ENCODE peak calls at places on chromosomes 12 and 14, in five cellular contexts. L, E, P, K and X are unnamed samples.

GRCh38 chr12:51667269-51667668 is 76.2 kb downstream of the SCN8A start:
- DNase-seq in L (no peak), E (no peak), P (no peak), K (no peak), X (no peak)

GRCh38 chr12:111446631-111447570 is 41.2 kb downstream of the SH2B3 start:
- DNase-seq in L (no peak), E (no peak), P (no peak), K (no peak), X (no peak)

GRCh38 chr12:24404086-24404815 is 454.8 kb upstream of the SOX5 start:
- DNase-seq in L (no peak), E (no peak), P (peak; percentile 84), K (no peak), X (peak; percentile 65)

GRCh38 chr14:80077262-80077661 is 134.0 kb downstream of the DIO2 start:
- DNase-seq in L (no peak), E (no peak), P (no peak), K (no peak), X (no peak)

GRCh38 chr14:103748539-103748867 is 32.9 kb downstream of the ZFYVE21 start:
- DNase-seq in L (no peak), E (no peak), P (no peak), K (no peak), X (no peak)

GRCh38 chr12:26548227-26548626 is 284.8 kb downstream of the ITPR2 start:
- DNase-seq in L (no peak), E (no peak), P (no peak), K (no peak), X (no peak)

GRCh38 chr12:68579254-68579653 is 31.4 kb upstream of the RAP1B start:
- DNase-seq in L (no peak), E (no peak), P (no peak), K (no peak), X (no peak)

GRCh38 chr12:116143883-116144266 is 133.6 kb downstream of the MED13L start:
- DNase-seq in L (no peak), E (no peak), P (peak; percentile 86), K (no peak), X (peak; percentile 62)

GRCh38 chr12:112446008-112446725 is 27.4 kb downstream of the PTPN11 start:
- DNase-seq in L (no peak), E (no peak), P (no peak), K (no peak), X (no peak)

GRCh38 chr12:86710110-86710509 is 453.9 kb upstream of the MGAT4C start:
- DNase-seq in L (no peak), E (no peak), P (no peak), K (no peak), X (no peak)
- H3K27ac ChIP-seq in L (no peak overlapping the region), E (no peak overlapping the region), P (no peak overlapping the region), K (no peak overlapping the region), X (no peak overlapping the region)

DNA sequence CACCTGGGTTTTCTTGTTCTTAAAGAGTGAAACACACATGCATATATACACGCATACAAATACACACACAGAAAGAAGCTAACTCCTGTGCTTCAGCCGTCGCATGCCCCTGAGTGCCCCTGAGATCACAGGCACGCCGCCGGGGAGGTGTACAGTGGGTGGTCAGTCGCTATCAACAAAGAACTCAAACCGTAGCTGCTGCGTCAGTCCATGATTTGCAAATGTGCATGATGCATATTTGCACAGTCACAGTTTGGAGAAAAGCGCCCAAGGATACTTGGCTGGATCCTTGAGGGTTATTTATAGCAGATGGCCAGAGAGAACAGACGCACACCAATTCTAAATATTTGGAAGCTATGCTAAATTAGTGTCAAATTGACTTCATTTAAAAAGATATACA is 206.9 kb downstream of the TMEM132D start:
- DNase-seq in L (no peak), E (no peak), P (no peak), K (no peak), X (no peak)
- H2BK12ac ChIP-seq in L (no peak overlapping the region), E (no peak overlapping the region), P (no peak overlapping the region), K (no peak overlapping the region), X (no peak overlapping the region)

DNA sequence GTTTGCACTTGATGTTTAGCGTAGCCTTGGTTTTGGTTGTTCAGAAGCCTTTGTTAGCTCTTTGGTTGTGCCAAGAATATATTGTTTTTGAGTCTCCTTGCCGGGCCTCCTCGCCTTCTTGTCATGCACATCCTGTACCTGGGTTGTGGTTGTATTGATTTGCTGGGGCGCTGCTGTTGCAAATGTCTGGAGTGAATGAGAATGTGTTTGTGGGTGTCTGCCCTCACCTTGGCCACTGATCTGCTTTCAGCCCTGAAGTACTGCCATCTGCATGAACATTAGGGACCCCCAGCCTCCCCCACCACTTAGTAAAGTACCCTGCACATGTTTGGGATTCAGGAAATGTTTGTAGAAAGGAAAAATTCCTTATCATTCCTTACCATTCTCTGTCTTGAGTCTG is 16.5 kb downstream of the PRKCH start:
- DNase-seq in L (no peak), E (no peak), P (no peak), K (no peak), X (no peak)
- H3K4me1 ChIP-seq in L (no peaks in the 10 kb centered on the region), E (peaks cover 4% of the 10 kb centered on the region), P (no peaks in the 10 kb centered on the region), K (peaks cover 10% of the 10 kb centered on the region), X (peaks cover 33% of the 10 kb centered on the region)

DNA sequence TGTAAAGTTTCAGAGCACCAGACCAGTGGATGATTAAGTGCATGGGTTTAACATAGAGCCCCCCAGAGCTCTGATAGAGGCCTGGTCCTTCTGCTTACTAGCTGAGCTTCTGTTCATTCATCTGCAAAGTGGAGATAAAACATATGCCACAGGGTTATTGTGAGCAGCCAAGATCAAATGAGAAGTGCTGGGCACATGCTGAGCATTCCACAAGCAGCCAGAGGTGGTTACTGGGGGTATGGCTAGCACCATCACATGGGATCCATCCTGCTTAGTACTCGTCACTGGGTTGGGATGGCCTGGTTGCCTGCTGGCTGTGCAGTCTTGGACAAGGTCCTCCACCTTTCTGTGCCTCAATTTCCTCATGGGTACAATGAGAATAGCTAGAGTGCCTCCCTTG is 18.0 kb upstream of the SMUG1 start:
- DNase-seq in L (no peak), E (no peak), P (no peak), K (no peak), X (no peak)
- H3K27ac ChIP-seq in L (no peak overlapping the region), E (no peak overlapping the region), P (no peak overlapping the region), K (no peak overlapping the region), X (no peak overlapping the region)

GRCh38 chr12:56189918-56190694 is 823 bp upstream of the SMARCC2 start:
- DNase-seq in L (peak; percentile 96), E (peak; percentile 84), P (peak; percentile 88), K (peak; percentile 93), X (peak; percentile 71)
- H2BK12ac ChIP-seq in L (peak overlapping the region; percentile 31), E (peak overlapping the region; percentile 29), P (peak overlapping the region; percentile 89), K (no peak overlapping the region), X (peak overlapping the region; percentile 69)

DNA sequence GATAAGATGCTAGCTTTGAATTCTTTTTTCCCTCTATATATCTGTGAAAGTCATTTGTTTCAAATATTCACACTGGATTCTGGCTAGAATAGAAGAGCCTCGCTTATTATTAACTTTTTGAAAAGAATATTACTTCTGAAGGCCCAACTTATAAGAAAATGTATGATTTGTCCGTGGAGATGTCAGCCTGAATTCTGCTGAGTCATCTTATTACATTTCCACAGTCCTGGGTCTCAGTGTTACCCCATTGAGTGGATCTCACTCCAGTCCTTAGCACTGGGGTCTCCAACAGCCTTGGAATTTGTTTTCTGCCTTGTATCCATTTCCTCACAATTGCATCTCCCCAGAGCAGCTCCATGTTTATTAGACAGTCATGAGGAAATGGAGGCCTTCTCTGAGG is 907.9 kb downstream of the VRK1 start:
- DNase-seq in L (no peak), E (no peak), P (no peak), K (no peak), X (no peak)
- H3K4me1 ChIP-seq in L (no peaks in the 10 kb centered on the region), E (peaks cover 8% of the 10 kb centered on the region), P (no peaks in the 10 kb centered on the region), K (no peaks in the 10 kb centered on the region), X (no peaks in the 10 kb centered on the region)

DNA sequence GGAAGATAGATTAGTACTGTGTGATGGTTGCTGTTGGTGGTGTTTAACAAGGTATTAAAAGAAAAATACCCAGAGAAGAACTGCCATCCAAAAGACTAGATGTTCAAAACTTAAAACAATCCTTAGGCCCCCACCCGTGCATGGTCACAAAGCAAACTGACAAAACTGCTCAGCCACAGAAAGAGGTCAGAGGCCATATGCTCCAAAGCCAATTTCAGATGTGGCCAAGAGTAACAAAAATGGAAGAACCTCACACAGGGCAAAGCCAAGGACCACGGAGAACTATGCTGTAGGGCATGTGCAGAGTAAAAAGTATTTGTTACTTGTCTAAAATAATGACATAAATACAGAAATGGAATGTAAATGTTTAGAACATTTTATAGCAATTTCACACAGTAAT is 5.3 kb downstream of the TXNDC16 start:
- DNase-seq in L (no peak), E (no peak), P (no peak), K (no peak), X (no peak)
- H3K27ac ChIP-seq in L (no peak overlapping the region), E (no peak overlapping the region), P (no peak overlapping the region), K (no peak overlapping the region), X (no peak overlapping the region)

DNA sequence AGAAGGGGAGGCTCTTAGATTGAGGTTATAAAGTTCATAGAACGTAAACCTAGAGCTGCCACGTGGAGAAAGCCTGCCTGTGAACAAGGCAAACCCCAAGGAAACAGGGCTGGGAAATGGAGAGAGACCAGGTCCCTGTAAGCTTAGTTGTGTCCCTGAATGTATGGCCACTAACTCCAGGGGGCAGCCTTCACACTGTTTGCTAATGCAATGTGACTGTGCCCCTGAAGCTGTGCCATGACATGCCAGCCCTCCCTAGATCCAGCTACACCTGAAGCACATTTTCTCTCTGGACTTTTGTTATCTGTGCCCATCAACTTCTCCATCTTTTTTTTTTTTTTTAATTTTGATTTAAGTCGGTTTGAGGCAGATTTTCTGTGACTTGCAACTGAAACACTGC is 60.6 kb upstream of the TMCC3 start:
- DNase-seq in L (peak; percentile 67), E (no peak), P (no peak), K (no peak), X (peak; percentile 47)
- H2BK12ac ChIP-seq in L (no peak overlapping the region), E (no peak overlapping the region), P (no peak overlapping the region), K (no peak overlapping the region), X (no peak overlapping the region)

GRCh38 chr12:79053394-79053793 is 188.8 kb downstream of the SYT1 start:
- DNase-seq in L (no peak), E (no peak), P (no peak), K (no peak), X (no peak)

GRCh38 chr12:79058342-79058741 is 193.8 kb downstream of the SYT1 start:
- DNase-seq in L (no peak), E (no peak), P (peak; percentile 68), K (no peak), X (peak; percentile 58)

GRCh38 chr12:79056775-79057174 is 192.2 kb downstream of the SYT1 start:
- DNase-seq in L (no peak), E (no peak), P (no peak), K (no peak), X (no peak)

GRCh38 chr12:79057540-79057939 is 193.0 kb downstream of the SYT1 start:
- DNase-seq in L (no peak), E (no peak), P (no peak), K (no peak), X (no peak)

DNA sequence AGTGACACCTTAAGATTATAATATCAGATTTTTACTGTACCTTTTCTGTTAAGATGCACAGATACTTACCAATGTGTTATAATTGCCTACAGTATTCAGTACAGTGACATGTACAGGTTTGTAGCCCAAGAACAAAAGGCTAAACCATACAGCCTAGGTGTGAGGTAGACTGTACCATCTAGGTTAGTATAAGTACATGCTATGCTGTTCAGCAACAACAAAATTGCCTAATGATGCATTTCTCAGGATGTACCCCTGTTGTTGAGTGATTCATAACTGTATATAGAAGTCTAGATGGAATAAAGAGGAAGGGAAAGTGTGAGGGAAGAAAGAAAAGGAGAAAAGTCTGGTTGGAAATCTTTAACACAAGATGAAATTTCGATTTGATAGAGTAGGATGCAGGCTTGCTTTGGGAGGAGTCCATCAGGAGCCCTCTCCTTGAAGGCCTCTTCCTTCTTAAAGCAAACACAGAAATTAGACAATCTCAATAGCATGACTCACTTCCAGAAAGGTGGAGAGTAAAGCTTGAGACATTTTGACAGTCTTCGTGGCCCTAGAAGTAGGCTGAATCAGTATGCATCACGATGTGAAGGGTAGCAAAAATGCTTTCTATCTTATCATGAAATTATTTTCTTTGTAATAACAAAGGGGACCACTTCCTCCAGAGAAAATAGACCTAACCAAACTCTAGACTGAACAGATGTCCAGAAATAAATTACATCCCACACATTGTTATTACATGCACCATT is 191.5 kb downstream of the SYT1 start:
- DNase-seq in L (no peak), E (no peak), P (peak; percentile 49), K (no peak), X (no peak)
- H3K4me1 ChIP-seq in L (no peaks in the 10 kb centered on the region), E (no peaks in the 10 kb centered on the region), P (no peaks in the 10 kb centered on the region), K (no peaks in the 10 kb centered on the region), X (no peaks in the 10 kb centered on the region)